ENCODE peak calls at places on chromosomes 1 and 21, in four cellular contexts. One of them, this sample, is unnamed.

GRCh38 chr21:45330075-45330781 is 42.5 kb upstream of the POFUT2 start:
- DNase-seq in WTC11: no peak
- DNase-seq in K562: no peak
- DNase-seq in HepG2: peak
- DNase-seq in this sample: no peak

GRCh38 chr1:173479649-173480048 is 2.5 kb downstream of the PRDX6 start:
- DNase-seq in WTC11: no peak
- DNase-seq in K562: no peak
- DNase-seq in HepG2: no peak
- DNase-seq in this sample: no peak

GRCh38 chr1:184716158-184716557 is 38.5 kb downstream of the EDEM3 start:
- DNase-seq in WTC11: no peak
- DNase-seq in K562: no peak
- DNase-seq in HepG2: no peak
- DNase-seq in this sample: no peak

GRCh38 chr1:48469616-48470500 is 2.1 kb downstream of the SPATA6 start:
- DNase-seq in WTC11: no peak
- DNase-seq in K562: no peak
- DNase-seq in HepG2: no peak
- DNase-seq in this sample: no peak

GRCh38 chr1:64956241-64956640 is 10.1 kb downstream of the JAK1 start:
- DNase-seq in WTC11: no peak
- DNase-seq in K562: peak
- DNase-seq in HepG2: no peak
- DNase-seq in this sample: no peak

GRCh38 chr1:44819594-44820327 is 11.4 kb downstream of the BTBD19 start:
- DNase-seq in WTC11: peak
- DNase-seq in K562: peak
- DNase-seq in HepG2: peak
- DNase-seq in this sample: peak

GRCh38 chr1:59743324-59744108 is 71.2 kb upstream of the HOOK1 start:
- DNase-seq in WTC11: no peak
- DNase-seq in K562: no peak
- DNase-seq in HepG2: no peak
- DNase-seq in this sample: no peak

GRCh38 chr1:1793481-1794244 is 15.4 kb upstream of the NADK start:
- DNase-seq in WTC11: no peak
- DNase-seq in K562: no peak
- DNase-seq in HepG2: no peak
- DNase-seq in this sample: no peak

GRCh38 chr21:25491267-25491666 is 116.0 kb downstream of the MRPL39 start:
- DNase-seq in WTC11: no peak
- DNase-seq in K562: no peak
- DNase-seq in HepG2: no peak
- DNase-seq in this sample: no peak

GRCh38 chr1:70034403-70034802 is 171.0 kb downstream of the LRRC40 start:
- DNase-seq in WTC11: peak
- DNase-seq in K562: peak
- DNase-seq in HepG2: peak
- DNase-seq in this sample: peak

GRCh38 chr1:96521994-96522760 is 199.4 kb upstream of the PTBP2 start:
- DNase-seq in WTC11: no peak
- DNase-seq in K562: no peak
- DNase-seq in HepG2: no peak
- DNase-seq in this sample: no peak

GRCh38 chr1:39569034-39569433 is 7.6 kb downstream of the PABPC4 start:
- DNase-seq in WTC11: no peak
- DNase-seq in K562: no peak
- DNase-seq in HepG2: no peak
- DNase-seq in this sample: no peak

GRCh38 chr1:198107041-198107440 is 49.8 kb upstream of the NEK7 start:
- DNase-seq in WTC11: no peak
- DNase-seq in K562: no peak
- DNase-seq in HepG2: no peak
- DNase-seq in this sample: no peak

GRCh38 chr1:67684526-67685066 is 405 bp upstream of the GADD45A start:
- DNase-seq in WTC11: no peak
- DNase-seq in K562: no peak
- DNase-seq in HepG2: no peak
- DNase-seq in this sample: no peak

GRCh38 chr1:77288275-77288674 is 6.5 kb downstream of the AK5 start:
- DNase-seq in WTC11: no peak
- DNase-seq in K562: no peak
- DNase-seq in HepG2: no peak
- DNase-seq in this sample: no peak

GRCh38 chr1:97238816-97239215 is 517.2 kb downstream of the PTBP2 start:
- DNase-seq in WTC11: no peak
- DNase-seq in K562: no peak
- DNase-seq in HepG2: no peak
- DNase-seq in this sample: no peak

GRCh38 chr1:151934048-151934493 is 24.8 kb upstream of the THEM4 start:
- DNase-seq in WTC11: peak
- DNase-seq in K562: peak
- DNase-seq in HepG2: peak
- DNase-seq in this sample: peak

GRCh38 chr1:170857955-170858354 is 77.4 kb upstream of the MROH9 start:
- DNase-seq in WTC11: no peak
- DNase-seq in K562: no peak
- DNase-seq in HepG2: no peak
- DNase-seq in this sample: no peak

GRCh38 chr1:85278853-85279314 is 2.5 kb upstream of the BCL10 start:
- DNase-seq in WTC11: no peak
- DNase-seq in K562: peak
- DNase-seq in HepG2: no peak
- DNase-seq in this sample: no peak

GRCh38 chr1:248471154-248471553 is 2.0 kb upstream of the OR2T3 start:
- DNase-seq in WTC11: no peak
- DNase-seq in K562: no peak
- DNase-seq in HepG2: no peak
- DNase-seq in this sample: no peak

GRCh38 chr1:43636006-43636641 is 13.8 kb upstream of the KDM4A start:
- DNase-seq in WTC11: no peak
- DNase-seq in K562: no peak
- DNase-seq in HepG2: no peak
- DNase-seq in this sample: no peak

GRCh38 chr1:202861420-202862121 is 27.4 kb downstream of the RABIF start:
- DNase-seq in WTC11: peak
- DNase-seq in K562: peak
- DNase-seq in HepG2: peak
- DNase-seq in this sample: peak

GRCh38 chr1:169472759-169473158 is 13.0 kb downstream of the SLC19A2 start:
- DNase-seq in WTC11: no peak
- DNase-seq in K562: no peak
- DNase-seq in HepG2: no peak
- DNase-seq in this sample: no peak

GRCh38 chr1:173128737-173129136 is 78.0 kb upstream of the TNFSF18 start:
- DNase-seq in WTC11: no peak
- DNase-seq in K562: no peak
- DNase-seq in HepG2: no peak
- DNase-seq in this sample: no peak

GRCh38 chr1:91754348-91754747 is 131.6 kb downstream of the TGFBR3 start:
- DNase-seq in WTC11: no peak
- DNase-seq in K562: no peak
- DNase-seq in HepG2: no peak
- DNase-seq in this sample: no peak

GRCh38 chr1:52904590-52905375 is 16.8 kb downstream of the ECHDC2 start:
- DNase-seq in WTC11: peak
- DNase-seq in K562: peak
- DNase-seq in HepG2: no peak
- DNase-seq in this sample: peak

GRCh38 chr1:172018727-172019311 is 177.5 kb downstream of the DNM3 start:
- DNase-seq in WTC11: no peak
- DNase-seq in K562: no peak
- DNase-seq in HepG2: no peak
- DNase-seq in this sample: no peak

GRCh38 chr1:203536981-203537455 is 43.1 kb downstream of the OPTC start:
- DNase-seq in WTC11: no peak
- DNase-seq in K562: no peak
- DNase-seq in HepG2: peak
- DNase-seq in this sample: no peak

GRCh38 chr1:216459651-216460200 is 36.5 kb upstream of the USH2A start:
- DNase-seq in WTC11: no peak
- DNase-seq in K562: no peak
- DNase-seq in HepG2: no peak
- DNase-seq in this sample: no peak

GRCh38 chr1:53376742-53377437 is 49.0 kb upstream of the LRP8 start:
- DNase-seq in WTC11: peak
- DNase-seq in K562: no peak
- DNase-seq in HepG2: no peak
- DNase-seq in this sample: no peak

GRCh38 chr1:182601926-182602325 is 2.3 kb downstream of the RGS16 start:
- DNase-seq in WTC11: no peak
- DNase-seq in K562: no peak
- DNase-seq in HepG2: no peak
- DNase-seq in this sample: no peak

GRCh38 chr1:82227696-82228095 is 427.0 kb downstream of the ADGRL2 start:
- DNase-seq in WTC11: no peak
- DNase-seq in K562: no peak
- DNase-seq in HepG2: no peak
- DNase-seq in this sample: no peak

GRCh38 chr1:223242382-223242955 is 99.4 kb upstream of the TLR5 start:
- DNase-seq in WTC11: no peak
- DNase-seq in K562: no peak
- DNase-seq in HepG2: no peak
- DNase-seq in this sample: no peak
- TF ChIP-seq ELF4 in WTC11: no peak
- TF ChIP-seq ELF4 in K562: no peak
- TF ChIP-seq ELF4 in HepG2: no peak
- TF ChIP-seq ELF4 in this sample: no peak

GRCh38 chr1:23419180-23419579 is 5.4 kb downstream of the TCEA3 start:
- DNase-seq in WTC11: peak
- DNase-seq in K562: no peak
- DNase-seq in HepG2: no peak
- DNase-seq in this sample: no peak

GRCh38 chr1:23416964-23417363 is 7.6 kb downstream of the TCEA3 start:
- DNase-seq in WTC11: no peak
- DNase-seq in K562: no peak
- DNase-seq in HepG2: no peak
- DNase-seq in this sample: no peak

GRCh38 chr1:23421343-23421742 is 3.2 kb downstream of the TCEA3 start:
- DNase-seq in WTC11: no peak
- DNase-seq in K562: no peak
- DNase-seq in HepG2: no peak
- DNase-seq in this sample: no peak

GRCh38 chr1:23420778-23421177 is 3.8 kb downstream of the TCEA3 start:
- DNase-seq in WTC11: no peak
- DNase-seq in K562: no peak
- DNase-seq in HepG2: no peak
- DNase-seq in this sample: no peak

GRCh38 chr1:23417570-23417969 is 7.0 kb downstream of the TCEA3 start:
- DNase-seq in WTC11: no peak
- DNase-seq in K562: peak
- DNase-seq in HepG2: peak
- DNase-seq in this sample: no peak
- TF ChIP-seq ELF4 in WTC11: no peak
- TF ChIP-seq ELF4 in K562: no peak
- TF ChIP-seq ELF4 in HepG2: no peak
- TF ChIP-seq ELF4 in this sample: no peak

GRCh38 chr1:12124693-12125421 is 41.9 kb upstream of the TNFRSF1B start:
- DNase-seq in WTC11: peak
- DNase-seq in K562: peak
- DNase-seq in HepG2: peak
- DNase-seq in this sample: peak
- TF ChIP-seq ELF4 in WTC11: no peak
- TF ChIP-seq ELF4 in K562: peak
- TF ChIP-seq ELF4 in HepG2: no peak
- TF ChIP-seq ELF4 in this sample: no peak

DNA sequence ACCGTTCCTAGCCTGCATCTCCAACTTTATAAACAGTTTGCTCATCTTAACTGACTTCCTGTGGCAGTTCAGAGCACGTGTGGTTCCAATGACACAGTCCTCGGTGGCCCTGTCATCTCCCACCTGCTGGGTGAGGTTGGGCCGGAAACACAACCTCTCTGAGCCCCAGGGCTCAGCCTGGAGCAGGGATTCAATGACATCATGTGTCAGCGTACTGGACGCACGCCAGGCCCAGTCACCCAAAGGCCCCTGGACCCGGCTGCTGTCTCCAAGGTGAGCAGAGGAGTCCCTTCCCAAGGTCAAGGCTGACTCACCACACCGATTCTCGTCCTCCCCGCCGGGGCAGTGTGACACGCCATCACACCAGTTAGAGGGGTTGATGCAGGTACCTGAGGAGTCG is 19.9 kb downstream of the TMPRSS2 start:
- DNase-seq in WTC11: no peak
- DNase-seq in K562: no peak
- DNase-seq in HepG2: no peak
- DNase-seq in this sample: no peak
- TF ChIP-seq ELF4 in WTC11: no peak
- TF ChIP-seq ELF4 in K562: no peak
- TF ChIP-seq ELF4 in HepG2: no peak
- TF ChIP-seq ELF4 in this sample: no peak

DNA sequence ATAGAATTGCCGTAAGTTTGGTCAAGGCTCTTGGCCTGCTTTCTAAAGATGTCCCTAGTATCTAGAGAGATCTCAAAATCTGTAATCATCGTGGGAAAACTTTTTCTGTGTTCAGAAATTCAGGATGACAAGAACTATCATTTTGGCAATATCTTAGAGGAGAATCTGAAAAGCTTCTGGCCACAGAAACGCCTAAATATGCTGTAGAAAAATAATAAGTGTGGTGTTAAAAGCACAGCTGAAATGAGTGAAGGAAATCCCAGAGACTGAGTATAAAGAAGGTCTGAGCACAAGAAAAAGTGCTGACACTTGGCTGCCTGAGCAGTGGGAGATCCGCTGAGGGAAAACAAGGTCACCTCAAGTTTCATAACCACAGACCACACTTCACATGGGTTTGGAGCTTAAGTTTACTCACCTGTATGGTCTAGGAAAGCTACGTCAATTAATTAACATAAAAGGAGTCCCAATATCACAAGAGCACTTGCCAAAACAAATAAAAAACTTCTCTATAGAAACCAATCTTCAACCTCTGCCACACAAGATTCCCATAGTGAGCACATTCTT is 235.2 kb upstream of the IRF2BP2 start:
- DNase-seq in WTC11: no peak
- DNase-seq in K562: no peak
- DNase-seq in HepG2: no peak
- DNase-seq in this sample: no peak
- TF ChIP-seq ELF4 in WTC11: no peak
- TF ChIP-seq ELF4 in K562: no peak
- TF ChIP-seq ELF4 in HepG2: no peak
- TF ChIP-seq ELF4 in this sample: no peak

GRCh38 chr1:194062526-194062925 is 876.1 kb upstream of the B3GALT2 start:
- DNase-seq in WTC11: no peak
- DNase-seq in K562: no peak
- DNase-seq in HepG2: no peak
- DNase-seq in this sample: no peak
- TF ChIP-seq ELF4 in WTC11: no peak
- TF ChIP-seq ELF4 in K562: no peak
- TF ChIP-seq ELF4 in HepG2: no peak
- TF ChIP-seq ELF4 in this sample: no peak